ENCODE peak calls at places on chromosomes 12 and 14, in ten cellular contexts. T is endothelial cell, W is mucosa of descending colon, V is heart right ventricle, U is glutamatergic neuron, C is mesothelial cell of epicardium, Z is PC-9, J is dorsolateral prefrontal cortex, N is fibroblast of lung, K is gastrocnemius medialis. P is an unnamed sample.

GRCh38 chr14:52563120-52563519 is 10.5 kb downstream of the GPR137C start:
- DNase-seq in T (no peak), W (no peak), V (no peak), U (no peak), C (no peak), Z (no peak), J (no peak), N (peak), K (no peak), P (no peak)

GRCh38 chr14:60348211-60348610 is 99.2 kb downstream of the PPM1A start:
- DNase-seq in T (no peak), W (no peak), V (no peak), U (no peak), C (no peak), Z (no peak), J (no peak), N (no peak), K (no peak), P (no peak)

GRCh38 chr12:104462931-104463339 is 6.2 kb downstream of the CHST11 start:
- DNase-seq in T (no peak), W (no peak), V (no peak), U (no peak), C (no peak), Z (no peak), J (no peak), N (no peak), K (no peak), P (no peak)

GRCh38 chr14:23590198-23590597 is 11.6 kb upstream of the JPH4 start:
- DNase-seq in T (no peak), W (no peak), V (no peak), U (no peak), C (no peak), Z (no peak), J (no peak), N (no peak), K (no peak), P (no peak)

GRCh38 chr12:29717540-29718100 is 66.1 kb downstream of the TMTC1 start:
- DNase-seq in T (no peak), W (no peak), V (no peak), U (no peak), C (no peak), Z (no peak), J (no peak), N (no peak), K (no peak), P (no peak)

GRCh38 chr12:2092890-2093289 is 40.1 kb downstream of the CACNA1C start:
- DNase-seq in T (no peak), W (no peak), V (peak), U (no peak), C (no peak), Z (no peak), J (no peak), N (peak), K (no peak), P (no peak)

GRCh38 chr14:63459738-63460137 is 83.4 kb downstream of the PPP2R5E start:
- DNase-seq in T (no peak), W (no peak), V (no peak), U (no peak), C (no peak), Z (no peak), J (no peak), N (no peak), K (no peak), P (no peak)

GRCh38 chr12:126772171-126772864 is 1494.7 kb upstream of the TMEM132C start:
- DNase-seq in T (no peak), W (no peak), V (no peak), U (no peak), C (no peak), Z (peak), J (no peak), N (peak), K (no peak), P (no peak)

GRCh38 chr12:6288235-6288634 is 22.2 kb upstream of the PLEKHG6 start:
- DNase-seq in T (no peak), W (no peak), V (no peak), U (no peak), C (no peak), Z (peak), J (no peak), N (peak), K (no peak), P (no peak)

GRCh38 chr12:1918081-1918874 is at the start of gene CACNA2D4:
- DNase-seq in T (no peak), W (no peak), V (no peak), U (no peak), C (no peak), Z (no peak), J (peak), N (no peak), K (no peak), P (no peak)

GRCh38 chr12:115584156-115584555 is 693.3 kb downstream of the MED13L start:
- DNase-seq in T (no peak), W (no peak), V (no peak), U (no peak), C (no peak), Z (no peak), J (no peak), N (no peak), K (no peak), P (no peak)

GRCh38 chr12:123269980-123270379 is 1.7 kb downstream of the CDK2AP1 start:
- DNase-seq in T (no peak), W (no peak), V (no peak), U (no peak), C (no peak), Z (no peak), J (no peak), N (no peak), K (no peak), P (no peak)

GRCh38 chr12:97177482-97177881 is 270.4 kb downstream of the NEDD1 start:
- DNase-seq in T (no peak), W (no peak), V (no peak), U (no peak), C (no peak), Z (no peak), J (no peak), N (peak), K (no peak), P (no peak)

GRCh38 chr12:115375188-115375991 is 691.4 kb upstream of the TBX3 start:
- DNase-seq in T (no peak), W (no peak), V (no peak), U (no peak), C (no peak), Z (no peak), J (no peak), N (peak), K (no peak), P (no peak)

GRCh38 chr14:72962829-72963312 is 36.6 kb downstream of the DCAF4 start:
- DNase-seq in T (no peak), W (no peak), V (no peak), U (no peak), C (no peak), Z (peak), J (no peak), N (peak), K (no peak), P (no peak)

GRCh38 chr14:103755060-103755459 is 39.5 kb downstream of the ZFYVE21 start:
- DNase-seq in T (no peak), W (no peak), V (no peak), U (no peak), C (no peak), Z (no peak), J (no peak), N (no peak), K (no peak), P (no peak)

GRCh38 chr12:68976304-68976915 is 43.4 kb upstream of the CPM start:
- DNase-seq in T (no peak), W (no peak), V (no peak), U (no peak), C (no peak), Z (no peak), J (no peak), N (no peak), K (no peak), P (no peak)

GRCh38 chr12:14567311-14568195 is at the start of gene PLBD1:
- DNase-seq in T (peak), W (peak), V (peak), U (peak), C (peak), Z (peak), J (peak), N (peak), K (peak), P (peak)

GRCh38 chr12:130743176-130743575 is 27.1 kb upstream of the RIMBP2 start:
- DNase-seq in T (no peak), W (no peak), V (no peak), U (no peak), C (no peak), Z (no peak), J (no peak), N (no peak), K (no peak), P (no peak)

GRCh38 chr14:73789996-73790581 is 61.5 kb upstream of the PTGR2 start:
- DNase-seq in T (no peak), W (no peak), V (peak), U (peak), C (no peak), Z (no peak), J (peak), N (peak), K (peak), P (peak)

GRCh38 chr14:104262515-104263514 is 124.4 kb downstream of the KIF26A start:
- DNase-seq in T (no peak), W (peak), V (no peak), U (peak), C (peak), Z (no peak), J (no peak), N (no peak), K (no peak), P (peak)

GRCh38 chr14:32826404-32827082 is 112.1 kb upstream of the NPAS3 start:
- DNase-seq in T (no peak), W (no peak), V (no peak), U (no peak), C (no peak), Z (no peak), J (peak), N (peak), K (no peak), P (no peak)

GRCh38 chr12:68589194-68589593 is 21.5 kb upstream of the RAP1B start:
- DNase-seq in T (no peak), W (no peak), V (no peak), U (no peak), C (no peak), Z (no peak), J (no peak), N (no peak), K (no peak), P (no peak)

GRCh38 chr12:63922446-63922845 is 77.9 kb downstream of the SRGAP1 start:
- DNase-seq in T (no peak), W (no peak), V (no peak), U (no peak), C (no peak), Z (peak), J (no peak), N (peak), K (no peak), P (no peak)

GRCh38 chr14:52051861-52052260 is 17.0 kb downstream of the NID2 start:
- DNase-seq in T (no peak), W (no peak), V (no peak), U (no peak), C (no peak), Z (no peak), J (no peak), N (peak), K (no peak), P (no peak)

GRCh38 chr12:108519558-108519957 is 4.5 kb downstream of the FICD start:
- DNase-seq in T (no peak), W (no peak), V (no peak), U (no peak), C (no peak), Z (no peak), J (no peak), N (no peak), K (no peak), P (no peak)

GRCh38 chr12:16610006-16610520 is 4.1 kb upstream of the LMO3 start:
- DNase-seq in T (no peak), W (no peak), V (no peak), U (no peak), C (no peak), Z (no peak), J (no peak), N (no peak), K (no peak), P (no peak)

GRCh38 chr12:110005319-110005973 is 6.2 kb downstream of the ANKRD13A start:
- DNase-seq in T (no peak), W (no peak), V (no peak), U (no peak), C (no peak), Z (no peak), J (no peak), N (no peak), K (no peak), P (no peak)

GRCh38 chr14:67526676-67527459 is 6.2 kb upstream of the PLEKHH1 start:
- DNase-seq in T (peak), W (no peak), V (no peak), U (peak), C (no peak), Z (peak), J (no peak), N (peak), K (no peak), P (no peak)

GRCh38 chr12:40105265-40105514 is 691 bp downstream of the SLC2A13 start:
- DNase-seq in T (no peak), W (no peak), V (no peak), U (no peak), C (no peak), Z (no peak), J (no peak), N (no peak), K (no peak), P (peak)

GRCh38 chr14:53670701-53671100 is 285.9 kb downstream of the BMP4 start:
- DNase-seq in T (no peak), W (no peak), V (no peak), U (no peak), C (no peak), Z (no peak), J (no peak), N (peak), K (no peak), P (no peak)

GRCh38 chr12:49903700-49904423 is at the start of gene FAIM2:
- DNase-seq in T (no peak), W (no peak), V (peak), U (peak), C (no peak), Z (no peak), J (peak), N (peak), K (no peak), P (peak)

GRCh38 chr14:24013654-24014514 is 25.2 kb downstream of the DHRS4L2 start:
- DNase-seq in T (peak), W (no peak), V (no peak), U (no peak), C (no peak), Z (peak), J (no peak), N (peak), K (peak), P (peak)

GRCh38 chr12:111407371-111408115 is 1.8 kb downstream of the SH2B3 start:
- DNase-seq in T (no peak), W (no peak), V (no peak), U (peak), C (no peak), Z (no peak), J (no peak), N (no peak), K (no peak), P (no peak)

GRCh38 chr12:79848321-79848720 is 86.6 kb downstream of the PPP1R12A start:
- DNase-seq in T (no peak), W (no peak), V (no peak), U (no peak), C (no peak), Z (no peak), J (no peak), N (no peak), K (no peak), P (no peak)

GRCh38 chr12:26845984-26846383 is 13.0 kb upstream of the ITPR2 start:
- DNase-seq in T (no peak), W (no peak), V (no peak), U (no peak), C (no peak), Z (no peak), J (no peak), N (peak), K (no peak), P (no peak)

GRCh38 chr12:8564656-8565055 is 24.0 kb upstream of the CLEC4E start:
- DNase-seq in T (no peak), W (no peak), V (no peak), U (no peak), C (no peak), Z (no peak), J (no peak), N (no peak), K (no peak), P (no peak)

GRCh38 chr14:54577494-54577893 is 10.6 kb downstream of the SAMD4A start:
- DNase-seq in T (no peak), W (no peak), V (no peak), U (no peak), C (no peak), Z (no peak), J (no peak), N (no peak), K (no peak), P (no peak)

GRCh38 chr14:22264759-22265158 is 324.3 kb downstream of the DAD1 start:
- DNase-seq in T (no peak), W (no peak), V (no peak), U (no peak), C (no peak), Z (no peak), J (no peak), N (no peak), K (no peak), P (no peak)

GRCh38 chr14:22263961-22264360 is 325.1 kb downstream of the DAD1 start:
- DNase-seq in T (no peak), W (no peak), V (no peak), U (no peak), C (no peak), Z (peak), J (no peak), N (peak), K (no peak), P (no peak)

GRCh38 chr14:22266141-22266442 is 322.9 kb downstream of the DAD1 start:
- DNase-seq in T (no peak), W (no peak), V (no peak), U (no peak), C (no peak), Z (peak), J (no peak), N (peak), K (no peak), P (no peak)

GRCh38 chr14:22266683-22267082 is 322.3 kb downstream of the DAD1 start:
- DNase-seq in T (no peak), W (no peak), V (no peak), U (no peak), C (no peak), Z (no peak), J (no peak), N (no peak), K (no peak), P (no peak)

DNA sequence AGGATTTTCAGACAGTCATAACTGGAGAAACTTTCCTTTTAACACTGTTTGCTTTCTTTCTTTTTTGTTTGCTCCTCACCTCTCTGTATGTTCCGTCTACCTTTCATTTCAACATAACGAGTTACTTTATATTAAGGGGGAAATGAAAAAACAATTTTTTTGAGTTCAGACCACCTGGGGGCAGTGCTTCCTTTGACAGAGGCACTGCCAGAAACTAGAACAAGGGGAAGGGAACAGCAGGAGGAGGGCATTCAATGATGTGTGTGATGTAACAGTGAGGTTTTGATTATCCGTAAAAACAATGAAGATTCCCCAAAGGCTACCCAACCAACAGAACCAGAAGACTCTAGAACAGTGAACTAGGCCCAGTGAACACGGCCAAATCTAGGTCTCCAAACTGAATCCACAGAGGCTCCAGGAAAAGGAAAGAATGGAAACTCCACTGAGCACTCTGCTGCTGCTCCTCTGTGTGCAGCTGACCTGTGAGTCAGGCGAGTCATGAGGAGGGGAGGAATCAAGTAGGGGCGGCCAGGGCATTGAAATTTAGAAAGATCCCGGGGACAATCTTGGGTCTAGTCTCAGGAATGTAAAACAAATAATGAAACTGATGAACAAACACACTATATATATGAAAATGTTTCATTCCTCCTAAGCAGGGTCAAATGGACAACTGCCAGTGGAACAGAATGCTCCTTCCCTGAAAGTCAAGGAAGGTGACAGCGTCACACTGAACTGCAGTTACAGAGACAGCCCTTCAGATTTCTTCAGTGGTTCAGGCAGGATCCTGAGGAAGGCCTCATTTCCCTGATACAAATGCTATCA is 323.5 kb downstream of the DAD1 start:
- DNase-seq in T (no peak), W (no peak), V (no peak), U (no peak), C (no peak), Z (peak), J (no peak), N (peak), K (no peak), P (no peak)
- TF ChIP-seq CTCF in T (no peak), W (no peak), V (peak), U (no peak), C (no peak), Z (peak), J (no peak), N (no peak), K (no peak), P (no peak)

DNA sequence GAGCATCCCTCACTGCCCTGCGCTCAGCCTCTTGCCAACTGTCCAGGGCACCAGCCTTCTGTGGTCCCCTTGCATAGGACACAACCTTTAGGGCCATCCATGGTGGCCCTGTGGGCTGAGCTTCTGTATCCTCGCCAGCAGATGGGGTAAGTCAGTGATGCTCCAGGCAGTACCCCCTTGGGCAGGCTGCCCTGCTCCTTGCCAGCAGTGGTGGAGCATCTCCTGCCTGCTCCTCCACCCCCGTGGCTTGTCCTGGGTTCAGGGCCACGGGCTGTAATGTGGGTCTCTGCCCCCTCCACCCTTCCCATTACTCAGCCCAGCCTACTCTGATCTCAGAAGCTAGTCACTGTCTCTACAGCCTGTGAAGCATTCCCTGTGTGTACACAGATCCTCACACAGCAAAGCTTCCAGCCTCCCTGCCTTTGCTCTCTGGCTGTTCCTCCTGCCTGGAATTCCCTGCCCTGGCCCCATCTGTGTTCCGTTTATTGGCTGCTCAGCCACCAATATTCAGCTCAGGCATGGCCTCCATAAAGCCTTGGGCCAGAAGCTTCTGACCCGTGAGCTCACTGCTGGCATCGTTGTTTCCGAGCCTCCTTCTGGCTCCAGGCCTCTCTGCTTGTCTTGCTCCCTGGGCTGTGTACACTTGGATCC is 177.2 kb upstream of the PRMT8 start:
- DNase-seq in T (peak), W (no peak), V (no peak), U (peak), C (no peak), Z (peak), J (peak), N (no peak), K (no peak), P (no peak)
- TF ChIP-seq CTCF in T (peak), W (no peak), V (peak), U (peak), C (peak), Z (peak), J (peak), N (peak), K (no peak), P (no peak)

GRCh38 chr12:62817556-62818271 is 117.2 kb downstream of the PPM1H start:
- DNase-seq in T (no peak), W (no peak), V (no peak), U (no peak), C (no peak), Z (no peak), J (no peak), N (peak), K (no peak), P (no peak)
- TF ChIP-seq CTCF in T (no peak), W (no peak), V (peak), U (no peak), C (no peak), Z (no peak), J (peak), N (peak), K (no peak), P (no peak)

GRCh38 chr14:68655961-68656360 is 136.9 kb downstream of the ZFP36L1 start:
- DNase-seq in T (no peak), W (no peak), V (no peak), U (no peak), C (no peak), Z (no peak), J (no peak), N (no peak), K (no peak), P (no peak)
- TF ChIP-seq CTCF in T (no peak), W (no peak), V (peak), U (no peak), C (no peak), Z (peak), J (no peak), N (no peak), K (peak), P (peak)

GRCh38 chr14:93984987-93985410 is 8.6 kb upstream of the ASB2 start:
- DNase-seq in T (peak), W (no peak), V (no peak), U (peak), C (no peak), Z (no peak), J (peak), N (peak), K (peak), P (peak)
- TF ChIP-seq CTCF in T (no peak), W (no peak), V (peak), U (peak), C (no peak), Z (no peak), J (peak), N (peak), K (peak), P (peak)

GRCh38 chr14:74881425-74882102 is at the start of gene DLST:
- DNase-seq in T (peak), W (peak), V (peak), U (peak), C (peak), Z (peak), J (peak), N (peak), K (peak), P (peak)
- TF ChIP-seq CTCF in T (no peak), W (no peak), V (no peak), U (no peak), C (no peak), Z (no peak), J (no peak), N (no peak), K (no peak), P (no peak)

P was measured in uterus.